ENCODE peak calls at places on chromosomes 7 and 10, in five cellular contexts. U is GM23338, L is fibroblast of mammary gland, S is astrocyte, T is suprapubic skin. V is an unnamed sample.

GRCh38 chr10:970311-971149 is 17.7 kb upstream of the GTPBP4 start:
- DNase-seq in U (no peak), L (peak), S (no peak), T (no peak), V (no peak)

GRCh38 chr7:81519886-81520285 is 250.0 kb downstream of the HGF start:
- DNase-seq in U (no peak), L (peak), S (no peak), T (no peak), V (no peak)

GRCh38 chr10:78543749-78544446 is 510.2 kb downstream of the RPS24 start:
- DNase-seq in U (no peak), L (peak), S (peak), T (peak), V (no peak)

GRCh38 chr7:87933953-87934698 is at the start of gene ADAM22:
- DNase-seq in U (peak), L (peak), S (peak), T (peak), V (peak)

GRCh38 chr10:43049081-43049551 is 27.8 kb upstream of the RET start:
- DNase-seq in U (no peak), L (no peak), S (no peak), T (peak), V (no peak)

GRCh38 chr10:85919358-85920022 is 447.1 kb downstream of the GRID1 start:
- DNase-seq in U (no peak), L (no peak), S (no peak), T (no peak), V (peak)

GRCh38 chr10:110174201-110174600 is 33.2 kb upstream of the MXI1 start:
- DNase-seq in U (no peak), L (no peak), S (no peak), T (no peak), V (no peak)

GRCh38 chr10:133421336-133422222 is 2.8 kb downstream of the SPRN start:
- DNase-seq in U (no peak), L (no peak), S (no peak), T (no peak), V (no peak)

GRCh38 chr7:127629268-127629854 is 11.4 kb upstream of the PAX4 start:
- DNase-seq in U (peak), L (no peak), S (no peak), T (no peak), V (peak)

GRCh38 chr10:59181668-59182067 is 5.2 kb downstream of the PHYHIPL start:
- DNase-seq in U (peak), L (peak), S (peak), T (no peak), V (peak)

GRCh38 chr10:94038024-94038423 is 44.3 kb downstream of the PLCE1 start:
- DNase-seq in U (peak), L (peak), S (peak), T (no peak), V (no peak)

GRCh38 chr7:84251183-84251845 is 56.7 kb upstream of the SEMA3A start:
- DNase-seq in U (peak), L (peak), S (peak), T (no peak), V (peak)

GRCh38 chr7:55787796-55788195 is 74.8 kb downstream of the SEPTIN14 start:
- DNase-seq in U (no peak), L (no peak), S (no peak), T (no peak), V (no peak)

GRCh38 chr7:22008683-22009082 is 63.0 kb upstream of the CDCA7L start:
- DNase-seq in U (no peak), L (no peak), S (no peak), T (no peak), V (no peak)

GRCh38 chr10:70343312-70343711 is 39.1 kb downstream of the LRRC20 start:
- DNase-seq in U (no peak), L (no peak), S (no peak), T (no peak), V (no peak)

GRCh38 chr7:44615149-44615611 is 8.8 kb downstream of the OGDH start:
- DNase-seq in U (no peak), L (peak), S (peak), T (no peak), V (peak)

GRCh38 chr10:22848509-22848908 is 79.3 kb upstream of the ARMC3 start:
- DNase-seq in U (no peak), L (no peak), S (no peak), T (no peak), V (no peak)

GRCh38 chr7:133052826-133053225 is 29.1 kb downstream of the CHCHD3 start:
- DNase-seq in U (no peak), L (no peak), S (no peak), T (no peak), V (no peak)

GRCh38 chr10:68096913-68097509 is 12.3 kb upstream of the MYPN start:
- DNase-seq in U (peak), L (peak), S (peak), T (peak), V (peak)

GRCh38 chr7:79458796-79459195 is 5.3 kb upstream of the MAGI2 start:
- DNase-seq in U (no peak), L (peak), S (no peak), T (no peak), V (no peak)

GRCh38 chr7:121341933-121342332 is 13.1 kb downstream of the WNT16 start:
- DNase-seq in U (no peak), L (no peak), S (no peak), T (no peak), V (no peak)

GRCh38 chr10:90986870-90987269 is 66.0 kb upstream of the ANKRD1 start:
- DNase-seq in U (no peak), L (no peak), S (no peak), T (no peak), V (no peak)

GRCh38 chr7:105765846-105766245 is 110.6 kb downstream of the ATXN7L1 start:
- DNase-seq in U (no peak), L (peak), S (peak), T (no peak), V (no peak)

GRCh38 chr10:70749756-70750155 is 35.4 kb downstream of the TBATA start:
- DNase-seq in U (no peak), L (no peak), S (no peak), T (no peak), V (no peak)

GRCh38 chr7:107186242-107186641 is 17.4 kb downstream of the HBP1 start:
- DNase-seq in U (no peak), L (peak), S (no peak), T (no peak), V (no peak)

GRCh38 chr7:27225005-27225934 is 17.3 kb upstream of the EVX1 start:
- DNase-seq in U (peak), L (no peak), S (no peak), T (no peak), V (no peak)

GRCh38 chr7:111954056-111954455 is 252.1 kb downstream of the DOCK4 start:
- DNase-seq in U (no peak), L (no peak), S (no peak), T (no peak), V (no peak)

GRCh38 chr7:70568674-70569334 is 563.1 kb upstream of the GALNT17 start:
- DNase-seq in U (no peak), L (no peak), S (peak), T (no peak), V (no peak)

GRCh38 chr10:122350893-122351292 is 23.6 kb upstream of the PLEKHA1 start:
- DNase-seq in U (no peak), L (no peak), S (no peak), T (no peak), V (no peak)

GRCh38 chr7:40057292-40057691 is 77.1 kb downstream of the MPLKIP start:
- DNase-seq in U (no peak), L (peak), S (peak), T (no peak), V (peak)

GRCh38 chr10:110425684-110426293 is 71.9 kb upstream of the DUSP5 start:
- DNase-seq in U (no peak), L (peak), S (peak), T (no peak), V (peak)

GRCh38 chr7:38893061-38893460 is 15.9 kb downstream of the VPS41 start:
- DNase-seq in U (no peak), L (peak), S (peak), T (no peak), V (peak)

GRCh38 chr7:87933605-87933952 is 472 bp upstream of the ADAM22 start:
- DNase-seq in U (no peak), L (no peak), S (no peak), T (no peak), V (no peak)

GRCh38 chr10:114266521-114266920 is 27.5 kb downstream of the VWA2 start:
- DNase-seq in U (no peak), L (peak), S (peak), T (no peak), V (peak)

GRCh38 chr10:8050561-8051108 is 3.9 kb upstream of the GATA3 start:
- DNase-seq in U (peak), L (no peak), S (no peak), T (peak), V (no peak)

GRCh38 chr10:12975266-12975665 is 26.2 kb downstream of the CCDC3 start:
- DNase-seq in U (peak), L (no peak), S (no peak), T (no peak), V (peak)

GRCh38 chr7:96327429-96327828 is 5.5 kb upstream of the SLC25A13 start:
- DNase-seq in U (no peak), L (no peak), S (no peak), T (no peak), V (peak)

GRCh38 chr10:82581940-82582339 is 706.9 kb downstream of the NRG3 start:
- DNase-seq in U (no peak), L (no peak), S (no peak), T (no peak), V (no peak)

GRCh38 chr7:17123020-17123419 is 175.4 kb upstream of the AHR start:
- DNase-seq in U (no peak), L (peak), S (peak), T (no peak), V (peak)

DNA sequence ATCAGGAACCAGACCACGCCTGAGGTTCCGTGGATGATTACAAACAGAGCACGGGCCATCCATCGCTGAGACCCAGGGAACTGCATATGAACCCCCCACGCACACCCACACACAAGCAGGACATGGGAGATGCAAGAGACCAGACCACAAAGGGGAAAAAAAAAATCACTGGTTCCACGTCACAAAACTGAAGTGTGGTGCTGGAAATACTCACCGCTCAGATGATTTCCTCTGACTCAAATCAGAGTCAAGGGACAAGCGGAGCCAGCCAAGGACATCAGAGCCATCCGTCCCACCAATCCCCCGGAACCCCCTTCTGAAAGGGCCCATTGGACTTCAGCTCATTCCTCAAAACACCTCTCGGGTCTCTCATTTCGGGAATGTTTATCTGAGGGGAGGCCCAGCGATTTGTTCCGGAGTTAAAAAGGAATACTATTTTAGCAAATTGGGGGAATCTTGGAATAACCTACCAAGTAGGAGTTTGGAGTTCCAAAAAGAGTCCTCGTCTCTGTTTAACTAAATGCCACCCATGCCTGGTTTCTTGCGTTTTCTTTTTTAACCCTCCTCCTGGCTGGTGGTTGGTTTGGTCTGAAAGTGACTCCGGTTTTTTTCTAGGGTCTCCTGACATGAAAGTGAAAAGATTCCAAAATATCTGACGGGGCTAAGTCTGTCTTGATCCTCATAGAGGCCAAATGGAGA is 15.0 kb downstream of the SNX8 start:
- DNase-seq in U (no peak), L (peak), S (peak), T (peak), V (no peak)
- H3K4me3 ChIP-seq in U (no peak), L (no peak), S (no peak), T (no peak), V (no peak)

GRCh38 chr7:13990984-13991790 is 1.7 kb upstream of the ETV1 start:
- DNase-seq in U (peak), L (peak), S (peak), T (peak), V (peak)
- TF ChIP-seq CTCF in U (no peak), L (no peak), S (no peak), T (no peak), V (no peak)

DNA sequence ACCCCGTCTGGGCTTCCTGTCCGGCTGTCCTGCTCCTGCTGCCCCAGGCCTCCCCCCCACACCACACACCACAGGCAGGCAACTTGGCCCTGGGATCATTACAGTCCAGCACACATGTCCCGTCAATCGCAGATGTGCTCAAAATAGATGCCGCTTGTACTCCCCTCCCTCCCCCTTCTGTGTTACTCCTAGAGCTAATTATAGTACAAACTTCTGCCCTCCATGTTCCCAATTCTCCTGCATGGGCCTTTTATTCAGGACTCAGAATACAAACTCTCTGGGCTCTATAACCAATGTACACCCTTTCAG is at the start of gene SYNPO2L:
- DNase-seq in U (no peak), L (no peak), S (no peak), T (no peak), V (no peak)
- H3K4me3 ChIP-seq in U (no peak), L (no peak), S (no peak), T (no peak), V (no peak)

GRCh38 chr7:130063036-130063435 is 7.3 kb upstream of the KLHDC10 start:
- DNase-seq in U (peak), L (peak), S (no peak), T (peak), V (no peak)
- TF ChIP-seq CTCF in U (peak), L (peak), S (peak), T (peak), V (peak)

GRCh38 chr10:33332183-33333031 is 2.1 kb downstream of the NRP1 start:
- DNase-seq in U (no peak), L (peak), S (peak), T (no peak), V (no peak)
- H3K4me3 ChIP-seq in U (peak), L (peak), S (peak), T (peak), V (peak)

DNA sequence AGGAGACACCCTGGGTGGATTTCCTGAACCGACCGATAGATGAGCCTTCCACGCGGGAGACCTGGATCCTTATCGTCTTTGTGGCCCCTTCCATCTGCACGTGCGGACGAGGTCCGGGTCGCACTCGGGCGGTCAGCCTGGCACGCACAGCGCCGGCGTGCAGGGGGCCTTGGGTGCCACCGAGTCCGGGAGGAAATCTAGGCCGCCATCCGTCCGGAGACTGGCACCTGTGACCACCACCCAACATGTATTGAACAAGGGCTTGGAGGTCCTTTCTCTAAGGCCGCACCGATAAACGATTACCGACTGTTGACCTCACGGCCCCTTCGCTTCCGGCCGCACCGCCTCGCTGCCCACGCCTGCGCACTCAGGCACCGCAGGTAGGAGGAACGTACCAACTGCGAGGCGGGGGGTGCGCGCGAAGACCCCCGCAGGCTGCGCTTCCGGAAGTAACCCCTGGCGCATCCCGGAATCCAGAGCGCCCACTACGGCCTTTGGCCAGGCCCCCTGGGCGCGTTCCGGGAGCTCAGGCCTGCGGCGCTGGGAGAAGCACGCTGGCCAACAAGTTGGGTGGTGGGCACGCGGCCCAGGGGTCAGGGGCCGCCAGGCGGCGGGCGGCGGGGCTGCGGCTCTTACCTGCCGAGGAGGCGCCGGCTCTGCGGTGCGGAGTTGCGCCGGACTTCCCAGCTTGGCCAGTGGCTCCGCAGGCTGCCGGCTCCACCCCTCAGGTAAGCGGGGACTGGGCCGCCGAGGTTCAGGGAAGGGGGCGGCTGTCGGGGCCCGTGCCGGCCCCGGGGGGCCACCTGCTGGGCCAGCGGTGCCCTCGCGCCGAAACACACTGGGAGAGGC is at the start of the genes ACTR3C and LRRC61:
- DNase-seq in U (peak), L (no peak), S (no peak), T (no peak), V (peak)
- TF ChIP-seq CTCF in U (no peak), L (no peak), S (no peak), T (no peak), V (peak)

GRCh38 chr10:89591111-89591795 is 53.8 kb downstream of the PANK1 start:
- DNase-seq in U (no peak), L (peak), S (peak), T (no peak), V (peak)

GRCh38 chr10:89589091-89589725 is 53.8 kb upstream of the SLC16A12 start:
- DNase-seq in U (no peak), L (no peak), S (no peak), T (no peak), V (peak)

GRCh38 chr10:89588671-89589070 is 53.3 kb upstream of the SLC16A12 start:
- DNase-seq in U (no peak), L (peak), S (no peak), T (no peak), V (no peak)

GRCh38 chr10:89591796-89592271 is 53.2 kb downstream of the PANK1 start:
- DNase-seq in U (no peak), L (peak), S (peak), T (no peak), V (no peak)

DNA sequence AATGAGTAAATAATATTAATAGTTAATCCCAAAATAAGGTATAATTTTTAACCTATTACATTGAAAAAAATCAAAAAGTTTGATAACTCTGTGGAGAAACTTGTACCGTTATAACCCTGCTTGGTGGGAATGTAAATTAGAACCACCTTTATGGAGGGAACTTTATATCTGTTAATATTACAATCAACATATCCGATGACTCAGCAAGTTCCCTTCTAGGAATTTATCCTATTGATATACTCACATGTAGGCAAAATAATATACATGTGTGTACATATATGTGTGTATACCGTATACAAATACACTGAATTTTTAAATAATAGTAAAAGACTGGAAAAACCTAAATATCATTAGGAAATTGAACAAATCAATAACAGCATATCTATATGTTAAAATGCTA is 54.7 kb downstream of the PANK1 start:
- DNase-seq in U (no peak), L (no peak), S (no peak), T (no peak), V (no peak)
- H3K4me3 ChIP-seq in U (no peak), L (no peak), S (no peak), T (no peak), V (no peak)

GRCh38 chr10:74752371-74752990 is 73.9 kb upstream of the KAT6B start:
- DNase-seq in U (no peak), L (no peak), S (no peak), T (no peak), V (no peak)

GRCh38 chr10:74748632-74749031 is 77.8 kb upstream of the KAT6B start:
- DNase-seq in U (no peak), L (no peak), S (no peak), T (no peak), V (no peak)

GRCh38 chr10:74754397-74754796 is 72.0 kb upstream of the KAT6B start:
- DNase-seq in U (no peak), L (no peak), S (peak), T (no peak), V (no peak)

GRCh38 chr10:74753295-74754211 is 72.8 kb upstream of the KAT6B start:
- DNase-seq in U (peak), L (peak), S (peak), T (peak), V (no peak)

GRCh38 chr10:74750848-74751274 is 75.5 kb upstream of the KAT6B start:
- DNase-seq in U (no peak), L (no peak), S (no peak), T (no peak), V (no peak)
- TF ChIP-seq CTCF in U (no peak), L (no peak), S (no peak), T (no peak), V (no peak)

DNA sequence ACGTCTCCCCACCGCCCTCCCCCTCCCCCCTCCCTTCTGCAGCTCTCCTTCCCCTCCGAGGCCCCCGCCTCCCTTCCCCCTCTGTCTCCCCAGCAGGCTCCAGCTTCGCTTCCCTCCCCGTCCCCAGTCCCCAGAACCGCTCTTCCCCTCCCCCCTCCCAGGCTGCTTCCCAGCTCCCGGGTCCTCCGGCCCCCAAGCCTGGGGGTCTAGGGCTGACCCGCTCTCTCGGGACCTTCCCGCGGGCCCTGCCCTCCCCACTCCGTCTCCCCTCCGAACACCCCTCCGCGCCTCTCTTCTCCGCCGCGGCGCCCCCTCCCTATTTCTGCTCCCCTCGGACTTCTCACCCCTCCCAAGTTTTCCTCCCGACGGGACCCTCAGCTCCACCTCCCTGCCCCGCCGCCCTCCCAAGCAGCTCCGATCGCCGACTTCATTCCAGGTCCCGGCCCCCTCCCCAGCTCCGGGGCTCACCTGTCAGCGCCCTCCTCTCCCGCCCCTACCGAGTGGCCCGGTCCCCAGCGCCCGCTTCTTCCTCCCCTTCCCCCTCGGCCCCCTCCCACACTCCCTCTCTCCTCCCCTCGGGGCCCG is 1.1 kb downstream of the ZNF467 start:
- DNase-seq in U (peak), L (no peak), S (no peak), T (no peak), V (no peak)
- H3K4me3 ChIP-seq in U (peak), L (peak), S (no peak), T (peak), V (peak)

V was measured in bronchial epithelial cell.